ENCODE peak calls at places on chromosome 5, in seven cellular contexts. B is dorsolateral prefrontal cortex, D is choroid plexus epithelial cell, S is fibroblast of mammary gland, M is astrocyte of the spinal cord, R is lower leg skin, A is colonic mucosa. H is an unnamed sample.

GRCh38 chr5:73417307-73418035 is 31.1 kb downstream of the FOXD1 start:
- DNase-seq in D (peak; percentile 75), R (no peak), S (no peak), A (no peak), B (no peak), M (peak; percentile 67), H (peak; percentile 49)

GRCh38 chr5:172143875-172144274 is 44.1 kb downstream of the STK10 start:
- DNase-seq in S (no peak), R (no peak), D (no peak), A (no peak), M (no peak), B (no peak), H (no peak)

GRCh38 chr5:180130291-180130869 is 58.8 kb upstream of the RNF130 start:
- DNase-seq in S (no peak), M (no peak), D (no peak), R (peak; percentile 65), B (no peak), A (peak; percentile 12), H (no peak)

GRCh38 chr5:90747175-90747574 is 188.6 kb downstream of the ADGRV1 start:
- DNase-seq in R (no peak), A (no peak), D (peak; percentile 2), M (peak; percentile 8), S (peak; percentile 6), B (no peak), H (no peak)

GRCh38 chr5:97229196-97229595 is 46.1 kb upstream of the RIOK2 start:
- DNase-seq in M (no peak), R (no peak), D (peak; percentile 26), B (no peak), A (no peak), S (no peak), H (no peak)

GRCh38 chr5:135308245-135308644 is 90.8 kb downstream of the MACROH2A1 start:
- DNase-seq in R (peak; percentile 53), M (peak; percentile 39), B (no peak), A (no peak), D (peak; percentile 48), S (peak; percentile 62), H (peak; percentile 43)

GRCh38 chr5:61951295-61951694 is 354.7 kb upstream of the KIF2A start:
- DNase-seq in S (no peak), B (no peak), A (no peak), D (no peak), R (no peak), M (no peak), H (no peak)

GRCh38 chr5:150993836-150994412 is 26.5 kb upstream of the GPX3 start:
- DNase-seq in B (no peak), R (no peak), S (no peak), M (no peak), D (no peak), A (no peak), H (no peak)

GRCh38 chr5:141834331-141834730 is 43.9 kb downstream of the PCDH1 start:
- DNase-seq in D (no peak), M (no peak), B (no peak), R (no peak), A (no peak), S (no peak), H (no peak)

GRCh38 chr5:140240987-140241706 is 61.8 kb downstream of the PFDN1 start:
- DNase-seq in A (peak; percentile 92), M (peak; percentile 95), B (peak; percentile 96), D (peak; percentile 97), S (peak; percentile 89), R (peak; percentile 96), H (peak; percentile 96)
- H3K4me3 ChIP-seq in A (no peak overlapping the region), M (no peak overlapping the region), B (peak overlapping the region; percentile 0), D (no peak overlapping the region), S (no peak overlapping the region), R (no peak overlapping the region), H (no peak overlapping the region)

GRCh38 chr5:38163636-38164237 is 94.6 kb upstream of the EGFLAM start:
- DNase-seq in B (no peak), M (no peak), R (no peak), D (no peak), A (no peak), S (no peak), H (no peak)
- H3K4me3 ChIP-seq in B (no peak overlapping the region), M (no peak overlapping the region), R (no peak overlapping the region), D (no peak overlapping the region), A (no peak overlapping the region), S (no peak overlapping the region), H (no peak overlapping the region)

GRCh38 chr5:32474201-32474854 is 29.8 kb upstream of the ZFR start:
- DNase-seq in D (no peak), M (no peak), R (no peak), A (no peak), B (no peak), S (no peak), H (no peak)
- H3K4me3 ChIP-seq in D (no peak overlapping the region), M (no peak overlapping the region), R (no peak overlapping the region), A (no peak overlapping the region), B (no peak overlapping the region), S (no peak overlapping the region), H (no peak overlapping the region)

DNA sequence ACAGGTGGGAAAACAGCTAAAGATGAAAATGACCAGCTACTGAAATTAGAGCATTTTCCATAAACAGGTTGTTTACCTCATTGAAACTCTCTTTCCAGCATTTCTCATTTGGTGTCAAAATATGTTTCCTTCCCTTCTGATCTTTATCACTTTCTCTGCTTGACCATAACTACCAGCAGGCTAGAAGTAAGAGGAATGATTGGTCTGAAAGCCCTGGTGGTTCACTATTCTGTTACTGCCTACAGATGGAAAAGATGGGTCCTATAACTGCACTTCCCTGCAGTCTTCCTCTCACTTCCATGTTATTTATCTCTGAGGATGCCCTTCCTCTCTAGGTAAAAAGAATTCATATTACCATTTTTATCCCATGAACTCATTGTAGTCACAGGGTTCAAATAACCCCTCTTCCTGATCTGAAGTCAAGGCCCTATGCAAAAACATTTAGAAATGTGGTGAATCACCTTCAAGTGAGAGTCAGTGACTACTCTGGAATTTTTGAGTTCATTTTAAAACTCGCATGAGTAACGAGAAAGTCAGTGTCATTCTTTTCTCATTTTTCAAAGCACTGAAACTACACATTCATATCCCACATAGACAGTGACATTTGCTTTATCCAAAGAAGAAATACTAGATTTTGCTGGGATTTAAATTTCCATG is 51.6 kb downstream of the ZNF474 start:
- DNase-seq in R (no peak), D (peak; percentile 92), M (peak; percentile 89), S (peak; percentile 89), B (no peak), A (no peak), H (peak; percentile 83)
- H3K4me3 ChIP-seq in R (no peak overlapping the region), D (no peak overlapping the region), M (no peak overlapping the region), S (no peak overlapping the region), B (no peak overlapping the region), A (no peak overlapping the region), H (no peak overlapping the region)

GRCh38 chr5:22044229-22044628 is 808.9 kb downstream of the CDH12 start:
- DNase-seq in D (no peak), A (no peak), S (no peak), M (no peak), B (no peak), R (no peak), H (no peak)
- H3K4me3 ChIP-seq in D (no peak overlapping the region), A (no peak overlapping the region), S (no peak overlapping the region), M (no peak overlapping the region), B (no peak overlapping the region), R (no peak overlapping the region), H (no peak overlapping the region)

GRCh38 chr5:13276143-13276542 is 668.3 kb downstream of the DNAH5 start:
- DNase-seq in D (peak; percentile 1), S (no peak), M (no peak), B (no peak), A (no peak), R (no peak), H (no peak)

DNA sequence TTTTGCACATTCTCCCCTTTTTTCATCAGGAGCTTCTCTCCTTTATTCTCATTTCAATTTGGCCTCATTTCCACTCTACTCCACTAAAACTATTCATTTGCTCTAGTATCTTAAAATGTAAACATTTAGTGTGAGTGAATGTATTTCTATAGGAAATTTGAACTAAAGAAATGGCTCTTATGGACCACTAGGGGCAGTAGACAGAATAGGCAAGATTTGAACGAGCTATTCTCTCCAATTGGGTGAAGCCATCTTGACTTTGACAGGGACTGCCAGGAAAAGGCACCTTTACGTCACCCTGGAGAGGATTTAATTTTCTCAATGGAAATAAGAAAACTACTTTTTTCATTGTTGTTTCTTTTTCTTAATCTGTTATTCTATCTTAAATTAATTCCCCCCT is 666.3 kb downstream of the DNAH5 start:
- DNase-seq in B (no peak), A (no peak), S (no peak), M (no peak), D (no peak), R (no peak), H (no peak)
- H3K4me3 ChIP-seq in B (no peak overlapping the region), A (no peak overlapping the region), S (no peak overlapping the region), M (no peak overlapping the region), D (no peak overlapping the region), R (no peak overlapping the region), H (no peak overlapping the region)

DNA sequence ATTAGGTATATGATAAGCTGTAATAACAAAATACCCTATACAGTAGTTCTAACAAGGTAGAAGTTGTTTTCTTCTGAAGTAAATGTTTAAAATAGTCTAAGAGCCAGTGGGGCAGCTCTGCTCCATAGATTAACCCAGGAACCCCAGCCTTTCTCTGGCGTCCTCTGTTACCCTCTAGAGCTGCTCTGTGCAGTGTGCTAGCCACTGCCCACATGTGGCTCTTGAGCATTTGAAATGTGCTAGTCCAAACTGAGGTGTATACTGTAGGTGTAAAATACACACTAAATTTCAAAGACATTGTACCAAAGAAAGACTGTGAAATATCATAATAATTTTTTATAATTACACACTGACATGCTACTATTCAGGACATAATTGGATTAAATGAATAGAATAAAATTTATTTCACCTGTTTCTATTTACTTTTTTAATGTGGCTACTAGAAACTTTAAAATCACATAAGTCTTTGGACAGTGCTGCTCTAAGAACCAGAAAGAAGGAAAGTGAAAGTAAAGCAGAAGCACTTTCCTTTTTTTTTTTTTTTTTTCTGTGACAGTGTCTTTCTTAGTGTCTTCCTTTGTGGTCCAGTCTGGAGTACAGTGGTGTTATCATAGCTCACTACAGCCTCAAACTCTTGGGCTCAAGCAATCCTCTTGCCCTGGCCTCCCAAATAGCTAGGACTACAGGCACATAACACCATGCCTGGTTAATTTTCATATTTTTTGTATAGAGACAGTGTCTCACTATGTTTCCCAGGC is 39.3 kb downstream of the RAI14 start:
- DNase-seq in S (no peak), A (no peak), M (no peak), B (no peak), R (peak; percentile 2), D (peak; percentile 54), H (no peak)
- H3K4me3 ChIP-seq in S (no peak overlapping the region), A (no peak overlapping the region), M (no peak overlapping the region), B (no peak overlapping the region), R (no peak overlapping the region), D (no peak overlapping the region), H (peak overlapping the region; percentile 39)

DNA sequence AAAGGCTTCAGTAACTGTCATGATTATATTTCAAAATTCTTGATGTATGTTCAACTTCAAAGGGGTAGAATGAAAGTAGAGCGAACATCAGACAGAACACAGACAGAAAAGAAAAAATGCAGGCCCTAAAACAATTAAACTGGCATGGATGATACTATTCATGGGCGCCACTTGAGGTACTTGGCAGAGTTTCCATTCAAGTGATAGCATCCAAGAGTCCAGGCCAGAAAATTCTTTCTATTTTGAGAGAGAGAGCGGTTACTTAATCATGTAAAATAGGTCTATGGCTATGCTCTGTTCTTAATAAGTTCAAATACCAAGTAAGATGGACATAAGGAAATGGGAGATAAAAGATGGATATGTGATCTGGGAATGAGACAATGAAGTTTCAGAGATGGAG is 21.4 kb upstream of the PRR16 start:
- DNase-seq in D (no peak), S (no peak), R (no peak), B (no peak), A (no peak), M (no peak), H (no peak)
- H3K4me3 ChIP-seq in D (no peak overlapping the region), S (no peak overlapping the region), R (no peak overlapping the region), B (no peak overlapping the region), A (no peak overlapping the region), M (no peak overlapping the region), H (no peak overlapping the region)